ENCODE peak calls at places on chromosome 9, in six cellular contexts. Z is fibroblast of pulmonary artery; M is epithelial cell of esophagus; J is CD4-positive, alpha-beta memory T cell; I is hippocampal formation; O is activated T-helper 1 cell treated with anti-CD3 and anti-CD28 coated beads, Interleukin-12 subunit alpha, Interleukin-12 subunit beta, Interleukin-2, Interleukin-4 antibody, amounts not matched to agents 30 ng/mL and 10 ng/mL and 1 ng/mL, durations not matched to agents 14 hours and 24 hours and 36 hours. T is an unnamed sample.

GRCh38 chr9:98410185-98410697 is 154.8 kb upstream of the TBC1D2 start:
- DNase-seq in M (peak), O (no peak), I (peak), Z (peak), J (no peak), T (peak)

GRCh38 chr9:82180711-82181110 is 192.1 kb downstream of the SPATA31D1 start:
- DNase-seq in O (no peak), J (no peak), Z (no peak), I (no peak), M (no peak), T (no peak)

GRCh38 chr9:27528278-27528885 is 1.2 kb downstream of the MOB3B start:
- DNase-seq in O (peak), Z (peak), J (peak), M (peak), I (peak), T (peak)

GRCh38 chr9:122657527-122657926 is at the start of gene OR1B1:
- DNase-seq in Z (no peak), M (no peak), O (no peak), J (no peak), I (no peak), T (no peak)

GRCh38 chr9:130498298-130498917 is 53.6 kb downstream of the ASS1 start:
- DNase-seq in J (no peak), M (peak), I (no peak), Z (no peak), O (no peak), T (no peak)

GRCh38 chr9:16848189-16848588 is 22.3 kb downstream of the BNC2 start:
- DNase-seq in I (no peak), O (no peak), J (no peak), Z (no peak), M (no peak), T (no peak)

GRCh38 chr9:111917980-111918379 is 21.4 kb downstream of the UGCG start:
- DNase-seq in Z (no peak), O (no peak), I (no peak), J (no peak), M (no peak), T (no peak)

GRCh38 chr9:81492710-81493447 is 196.5 kb downstream of the TLE1 start:
- DNase-seq in I (no peak), M (peak), Z (peak), J (no peak), O (no peak), T (peak)

GRCh38 chr9:33081128-33081851 is 4.8 kb upstream of the SMU1 start:
- DNase-seq in J (peak), I (peak), O (peak), M (peak), Z (peak), T (peak)

GRCh38 chr9:105157178-105157583 is 87.3 kb upstream of the SLC44A1 start:
- DNase-seq in Z (peak), O (no peak), J (peak), I (peak), M (peak), T (peak)

GRCh38 chr9:80134487-80134886 is 562.7 kb downstream of the TLE4 start:
- DNase-seq in J (no peak), I (no peak), O (no peak), M (no peak), Z (no peak), T (no peak)

GRCh38 chr9:88870627-88871026 is 120.6 kb upstream of the S1PR3 start:
- DNase-seq in M (no peak), I (no peak), Z (no peak), O (no peak), J (no peak), T (no peak)

GRCh38 chr9:125233678-125234077 is 7.5 kb downstream of the HSPA5 start:
- DNase-seq in I (no peak), J (no peak), O (no peak), Z (peak), M (peak), T (peak)

GRCh38 chr9:93309889-93310425 is 126.0 kb downstream of the WNK2 start:
- DNase-seq in Z (no peak), J (no peak), O (no peak), M (no peak), I (no peak), T (peak)